ENCODE peak calls at places on chromosomes 7 and 10, in six cellular contexts. Z is vagina, W is IMR-90, O is Peyer's patch, K is transverse colon, R is tibial nerve. L is an unnamed sample.

GRCh38 chr10:96306516-96306915 is 2.3 kb downstream of the DNTT start:
- DNase-seq in O (no peak), R (peak), K (peak), W (no peak), Z (peak), L (peak)

GRCh38 chr7:7653568-7654187 is 13.1 kb downstream of the UMAD1 start:
- DNase-seq in O (no peak), Z (no peak), K (no peak), W (no peak), R (no peak), L (no peak)

GRCh38 chr7:105350906-105351305 is 37.8 kb downstream of the SRPK2 start:
- DNase-seq in O (no peak), R (no peak), Z (no peak), W (no peak), K (no peak), L (no peak)

GRCh38 chr7:139829654-139830130 is 628 bp downstream of the TBXAS1 start:
- DNase-seq in K (no peak), O (no peak), R (no peak), W (peak), Z (no peak), L (no peak)

GRCh38 chr10:48551796-48552591 is 52.9 kb downstream of the ARHGAP22 start:
- DNase-seq in W (peak), R (no peak), Z (peak), O (no peak), K (no peak), L (peak)

GRCh38 chr10:24305551-24306506 is 96.9 kb downstream of the KIAA1217 start:
- DNase-seq in W (peak), O (no peak), R (no peak), K (no peak), Z (no peak), L (no peak)

GRCh38 chr10:55509168-55509567 is 708.1 kb upstream of the PCDH15 start:
- DNase-seq in W (no peak), R (no peak), Z (no peak), O (no peak), K (no peak), L (no peak)

GRCh38 chr7:98204670-98205069 is 6.6 kb upstream of the BHLHA15 start:
- DNase-seq in O (peak), Z (no peak), R (no peak), W (no peak), K (no peak), L (no peak)

GRCh38 chr10:3950676-3951275 is 165.8 kb upstream of the KLF6 start:
- DNase-seq in Z (no peak), W (no peak), O (no peak), R (no peak), K (no peak), L (no peak)

GRCh38 chr10:89183571-89183970 is 23.5 kb downstream of the CH25H start:
- DNase-seq in W (peak), R (no peak), K (no peak), O (no peak), Z (no peak), L (no peak)

GRCh38 chr7:144656960-144657359 is 178.9 kb downstream of the TPK1 start:
- DNase-seq in Z (no peak), R (no peak), O (no peak), K (no peak), W (no peak), L (no peak)

GRCh38 chr7:14288701-14289100 is 299.2 kb upstream of the ETV1 start:
- DNase-seq in Z (no peak), O (no peak), R (no peak), K (no peak), W (no peak), L (no peak)

GRCh38 chr7:122884186-122884585 is 2.1 kb downstream of the CADPS2 start:
- DNase-seq in W (no peak), K (no peak), Z (no peak), O (no peak), R (no peak), L (no peak)

GRCh38 chr10:88062385-88062784 is 199.0 kb downstream of the PTEN start:
- DNase-seq in R (no peak), W (peak), O (no peak), K (no peak), Z (no peak), L (no peak)
- TF ChIP-seq POLR2A in R (no peak), W (no peak), O (no peak), K (no peak), Z (no peak), L (no peak)

DNA sequence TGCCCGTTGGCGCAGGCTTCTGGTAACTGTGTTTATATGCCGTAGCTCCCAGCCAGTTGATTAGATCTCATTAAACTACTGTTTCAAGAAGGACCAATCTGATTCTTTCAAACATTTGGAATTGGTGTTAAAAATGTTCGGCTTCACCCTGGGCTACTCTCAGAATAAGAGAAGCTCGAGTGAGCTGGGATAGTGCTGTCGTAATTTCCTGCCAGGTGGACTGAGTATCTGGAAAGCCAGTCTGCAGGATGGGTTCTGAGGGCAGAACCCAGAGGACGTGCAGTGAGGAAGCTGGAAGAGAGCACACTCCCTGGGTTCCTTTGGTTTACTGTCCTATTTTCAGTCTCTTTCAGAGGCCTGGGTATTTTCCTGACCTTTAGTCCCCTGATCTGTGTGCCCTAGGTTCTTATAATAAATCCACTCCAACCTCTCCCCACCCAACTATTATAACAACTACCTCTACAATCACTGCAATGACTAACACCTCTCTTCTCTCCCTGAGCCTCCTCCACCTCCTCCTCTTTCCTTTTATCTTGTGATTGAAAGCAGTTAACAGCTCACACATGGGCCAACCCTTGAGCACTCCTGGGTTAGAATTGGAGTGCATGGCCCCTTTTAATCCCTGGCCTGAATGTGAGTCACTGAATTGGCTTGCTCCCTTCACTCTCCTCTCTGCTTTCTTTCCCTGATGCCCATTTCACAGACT is 63.0 kb downstream of the AOAH start:
- DNase-seq in Z (no peak), O (no peak), K (peak), R (no peak), W (peak), L (no peak)
- TF ChIP-seq POLR2A in Z (no peak), O (peak), K (peak), R (no peak), W (no peak), L (no peak)

GRCh38 chr7:42929449-42929848 is 2.5 kb downstream of the PSMA2 start:
- DNase-seq in W (no peak), Z (no peak), R (no peak), O (no peak), K (no peak), L (no peak)

GRCh38 chr7:42931447-42931833 is 534 bp downstream of the PSMA2 start:
- DNase-seq in Z (no peak), R (no peak), W (peak), O (no peak), K (no peak), L (no peak)

GRCh38 chr7:42930889-42931288 is 1.1 kb downstream of the PSMA2 start:
- DNase-seq in R (no peak), O (no peak), K (no peak), W (peak), Z (no peak), L (no peak)

GRCh38 chr7:42932861-42933591 is 850 bp downstream of the MRPL32 start:
- DNase-seq in W (peak), R (no peak), O (no peak), Z (no peak), K (no peak), L (peak)

DNA sequence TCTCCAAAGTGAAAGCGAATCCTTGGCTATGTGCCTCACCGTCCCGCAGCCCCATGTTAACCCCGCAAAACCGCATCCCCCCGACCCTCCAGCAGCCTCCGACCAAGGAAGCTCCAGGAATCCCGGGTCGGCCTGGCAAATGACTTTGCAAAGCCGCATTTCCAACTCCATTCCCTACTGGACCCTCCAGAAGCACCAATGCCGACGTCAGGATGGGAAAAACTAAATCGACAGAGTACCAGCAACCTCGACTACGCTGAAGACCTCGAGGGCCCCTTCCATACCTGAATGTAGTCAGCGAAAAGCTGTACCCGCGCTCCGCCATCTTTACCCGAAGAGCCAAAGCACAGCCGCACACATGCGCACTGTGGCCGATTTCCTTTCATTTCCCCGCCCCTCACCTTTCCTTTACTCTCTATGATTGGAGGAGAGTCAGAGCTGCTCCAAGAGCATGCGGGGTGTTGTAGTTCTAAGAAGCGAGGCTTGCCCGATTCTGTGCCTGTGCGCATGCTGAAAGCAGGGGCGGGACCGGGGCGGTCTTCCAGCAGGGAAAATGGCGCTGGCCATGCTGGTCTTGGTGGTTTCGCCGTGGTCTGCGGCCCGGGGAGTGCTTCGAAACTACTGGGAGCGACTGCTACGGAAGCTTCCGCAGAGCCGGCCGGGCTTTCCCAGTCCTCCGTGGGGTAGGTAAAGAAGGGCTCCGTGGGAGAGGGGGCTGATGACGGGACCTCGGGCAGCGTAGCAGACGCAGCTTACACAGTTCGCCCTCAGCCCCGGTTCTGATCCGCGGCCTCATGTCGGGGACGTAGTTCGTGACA is at the start of the genes MRPL32 and PSMA2:
- DNase-seq in W (peak), Z (peak), R (peak), K (peak), O (peak), L (peak)
- TF ChIP-seq POLR2A in W (peak), Z (no peak), R (no peak), K (peak), O (peak), L (peak)

GRCh38 chr10:109926141-109926745 is 2.9 kb upstream of the XPNPEP1 start:
- DNase-seq in W (no peak), O (no peak), K (no peak), R (no peak), Z (no peak), L (no peak)

GRCh38 chr10:109924100-109924499 is 789 bp upstream of the XPNPEP1 start:
- DNase-seq in W (no peak), Z (no peak), R (no peak), O (no peak), K (no peak), L (no peak)

GRCh38 chr10:109924947-109925620 is 1.8 kb upstream of the XPNPEP1 start:
- DNase-seq in Z (no peak), W (no peak), O (no peak), K (no peak), R (no peak), L (no peak)

GRCh38 chr10:109922353-109922975 is 847 bp downstream of the XPNPEP1 start:
- DNase-seq in Z (no peak), O (no peak), K (no peak), R (no peak), W (no peak), L (no peak)

DNA sequence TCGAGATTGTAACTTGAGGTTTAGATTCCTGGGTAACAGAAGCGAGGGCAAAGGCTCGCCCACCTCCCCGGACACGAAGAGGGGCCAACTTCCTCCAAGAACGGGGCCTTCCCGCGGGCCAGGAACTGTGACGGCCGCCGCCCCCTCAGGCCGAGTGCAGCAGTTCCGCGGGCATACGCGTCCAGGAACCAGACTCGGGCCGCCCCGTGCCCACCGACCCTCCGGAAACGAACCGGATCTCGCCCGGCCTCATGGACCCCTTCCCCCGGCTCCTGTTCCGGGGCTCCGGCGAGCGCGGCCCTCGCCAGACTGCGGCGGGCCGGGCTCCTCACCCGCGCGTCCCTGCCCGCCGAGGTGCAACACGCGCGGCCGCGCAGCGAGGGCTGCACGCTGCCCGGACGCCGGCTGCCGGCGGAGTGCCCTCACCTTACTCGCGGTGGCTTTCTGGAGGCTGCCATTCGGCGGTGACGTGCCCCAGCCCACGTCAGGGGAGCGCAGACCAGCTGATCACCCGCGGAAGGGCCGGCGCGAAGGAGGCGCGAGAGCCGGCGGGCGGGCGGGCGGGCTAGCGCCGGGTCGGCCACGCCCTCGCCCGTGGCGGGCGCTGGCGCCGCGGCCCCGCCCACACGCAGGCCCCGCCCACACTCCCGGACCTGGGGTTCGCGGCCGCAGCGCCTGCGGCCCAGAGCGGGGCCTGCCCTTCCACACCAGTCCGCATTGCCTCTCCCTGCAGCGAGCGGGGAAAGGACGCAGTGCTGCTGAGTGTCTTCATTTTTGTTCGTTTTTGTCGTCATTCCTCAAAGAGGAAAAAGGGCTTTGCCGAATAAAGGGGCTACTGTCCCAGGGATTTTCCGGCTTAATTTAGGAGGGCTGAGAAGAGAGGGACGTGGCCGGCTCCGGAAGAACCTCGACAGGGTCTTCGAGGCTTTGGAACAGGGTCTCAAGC is at the start of gene XPNPEP1:
- DNase-seq in O (peak), Z (no peak), W (peak), K (peak), R (peak), L (peak)
- TF ChIP-seq POLR2A in O (peak), Z (no peak), W (peak), K (peak), R (peak), L (peak)

GRCh38 chr10:46024948-46025347 is 5.5 kb downstream of the NCOA4 start:
- DNase-seq in K (no peak), Z (no peak), R (no peak), O (no peak), W (peak), L (no peak)

GRCh38 chr10:46020344-46020656 is 10.1 kb downstream of the NCOA4 start:
- DNase-seq in Z (no peak), R (no peak), O (no peak), W (no peak), K (no peak), L (no peak)

GRCh38 chr10:46020871-46021553 is 9.4 kb downstream of the NCOA4 start:
- DNase-seq in K (no peak), O (no peak), R (no peak), W (peak), Z (no peak), L (no peak)

GRCh38 chr10:46026106-46026505 is 4.3 kb downstream of the NCOA4 start:
- DNase-seq in Z (no peak), O (no peak), W (no peak), K (no peak), R (no peak), L (no peak)

DNA sequence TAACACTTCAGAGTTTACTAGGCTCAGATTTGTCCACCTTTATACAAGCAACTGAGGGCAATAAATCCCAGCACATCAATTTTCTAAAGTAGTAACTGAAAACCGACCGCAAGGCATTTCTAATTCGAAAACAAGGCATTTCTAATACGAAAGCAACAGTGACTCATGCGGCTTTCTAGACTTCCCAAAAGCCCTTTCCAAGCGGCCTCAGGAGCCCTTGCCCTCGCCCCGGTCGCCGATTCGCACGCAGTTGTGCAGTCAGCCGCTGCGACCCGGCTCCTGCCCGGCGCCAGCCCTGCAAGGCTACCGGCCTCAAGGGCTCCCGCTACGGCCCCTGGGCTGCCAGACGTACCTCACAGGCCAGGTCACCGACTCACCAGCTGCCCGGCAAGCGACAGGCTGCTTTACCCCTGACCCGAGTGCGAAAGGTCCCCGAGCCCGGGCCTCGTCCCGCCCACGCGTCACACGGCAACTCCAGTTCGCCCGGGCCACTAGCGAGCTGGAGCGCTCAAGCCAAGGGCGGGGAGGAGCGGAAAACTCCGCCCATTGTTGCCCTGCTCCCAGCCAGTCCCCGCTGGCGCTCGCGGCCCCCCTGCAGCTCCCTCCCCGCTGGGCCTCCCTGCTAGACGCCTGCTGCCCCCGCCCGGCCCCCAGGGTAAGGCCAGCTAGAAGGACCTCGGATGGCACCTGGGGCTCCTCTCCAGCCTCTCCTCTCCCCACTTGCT is 7.3 kb downstream of the NCOA4 start:
- DNase-seq in O (peak), Z (no peak), R (peak), W (peak), K (peak), L (peak)
- TF ChIP-seq POLR2A in O (peak), Z (no peak), R (no peak), W (peak), K (peak), L (peak)

DNA sequence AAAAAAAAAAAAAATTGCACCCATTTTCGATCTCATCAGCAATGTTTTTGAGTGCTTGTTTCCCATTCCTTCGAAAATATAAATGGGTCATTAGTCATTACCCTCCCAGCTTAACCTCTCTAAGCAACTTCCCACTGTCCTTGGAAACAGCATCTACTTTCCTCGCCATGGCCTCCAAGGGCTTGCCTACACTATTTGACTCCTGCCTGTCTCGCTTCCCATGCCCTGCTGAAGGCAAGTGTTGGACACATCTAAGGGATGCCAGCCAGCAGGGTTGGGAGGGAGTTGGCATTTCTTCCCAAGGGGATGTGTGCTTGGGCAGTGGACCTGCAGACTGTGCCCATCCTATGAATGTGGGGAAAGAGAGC is 12.7 kb upstream of the RHBDD2 start:
- DNase-seq in R (no peak), O (no peak), K (no peak), Z (no peak), W (no peak), L (no peak)
- TF ChIP-seq POLR2A in R (no peak), O (no peak), K (no peak), Z (no peak), W (no peak), L (no peak)

GRCh38 chr7:1856161-1856965 is 186.3 kb downstream of the ELFN1 start:
- DNase-seq in W (no peak), K (no peak), Z (no peak), O (peak), R (no peak), L (no peak)
- TF ChIP-seq POLR2A in W (no peak), K (no peak), Z (no peak), O (no peak), R (no peak), L (no peak)

GRCh38 chr7:5695037-5695708 is 86.3 kb downstream of the RNF216 start:
- DNase-seq in O (no peak), Z (no peak), K (peak), R (no peak), W (peak), L (no peak)
- TF ChIP-seq POLR2A in O (peak), Z (no peak), K (peak), R (no peak), W (peak), L (peak)

L was measured in adrenal gland.